ENCODE peak calls at places on chromosome 17, in five cellular contexts. K, D, Y, I and G are unnamed samples.

GRCh38 chr17:17204041-17204591 is 2.0 kb downstream of the PLD6 start:
- DNase-seq in K (no peak), D (no peak), Y (no peak), I (no peak), G (no peak)

GRCh38 chr17:58046230-58047094 is 36.8 kb upstream of the DYNLL2 start:
- DNase-seq in K (no peak), D (no peak), Y (peak), I (peak), G (no peak)

GRCh38 chr17:42548070-42548837 is 4.5 kb upstream of the HSD17B1 start:
- DNase-seq in K (no peak), D (peak), Y (no peak), I (peak), G (peak)

GRCh38 chr17:1847191-1847590 is 17.4 kb downstream of the RPA1 start:
- DNase-seq in K (no peak), D (no peak), Y (no peak), I (peak), G (no peak)

GRCh38 chr17:79542718-79543117 is 68.1 kb downstream of the RBFOX3 start:
- DNase-seq in K (no peak), D (no peak), Y (no peak), I (no peak), G (no peak)

GRCh38 chr17:80055597-80055996 is 19.2 kb downstream of the CCDC40 start:
- DNase-seq in K (no peak), D (no peak), Y (no peak), I (no peak), G (no peak)

GRCh38 chr17:20095366-20096080 is 86.4 kb downstream of the SPECC1 start:
- DNase-seq in K (peak), D (peak), Y (peak), I (peak), G (peak)

GRCh38 chr17:78645421-78646295 is 68.5 kb upstream of the DNAH17 start:
- DNase-seq in K (peak), D (peak), Y (no peak), I (no peak), G (peak)

GRCh38 chr17:73901661-73902415 is 257.6 kb upstream of the SDK2 start:
- DNase-seq in K (no peak), D (no peak), Y (no peak), I (peak), G (no peak)

GRCh38 chr17:79937435-79937870 is 98.2 kb upstream of the CBX4 start:
- DNase-seq in K (no peak), D (no peak), Y (no peak), I (no peak), G (no peak)

GRCh38 chr17:37438141-37438540 is 31.5 kb downstream of the TADA2A start:
- DNase-seq in K (no peak), D (no peak), Y (no peak), I (no peak), G (no peak)

GRCh38 chr17:48463531-48463930 is 33.5 kb upstream of the SKAP1 start:
- DNase-seq in K (no peak), D (no peak), Y (peak), I (no peak), G (no peak)

GRCh38 chr17:61284174-61284573 is 115.5 kb upstream of the TBX2 start:
- DNase-seq in K (peak), D (peak), Y (peak), I (no peak), G (peak)

GRCh38 chr17:45143767-45144198 is 4.5 kb upstream of the HEXIM1 start:
- DNase-seq in K (peak), D (peak), Y (peak), I (no peak), G (peak)

GRCh38 chr17:79997004-79997673 is 38.5 kb downstream of the TBC1D16 start:
- DNase-seq in K (no peak), D (no peak), Y (no peak), I (no peak), G (peak)

GRCh38 chr17:37833237-37833859 is 88.5 kb upstream of the HNF1B start:
- DNase-seq in K (no peak), D (no peak), Y (no peak), I (no peak), G (no peak)

GRCh38 chr17:66313995-66314659 is 11.7 kb downstream of the PRKCA start:
- DNase-seq in K (no peak), D (no peak), Y (no peak), I (no peak), G (no peak)

GRCh38 chr17:34706029-34706428 is 126.6 kb downstream of the TMEM132E start:
- DNase-seq in K (peak), D (peak), Y (no peak), I (peak), G (peak)

GRCh38 chr17:54494731-54495715 is 405.6 kb upstream of the TOM1L1 start:
- DNase-seq in K (no peak), D (no peak), Y (no peak), I (peak), G (no peak)

GRCh38 chr17:27415090-27415795 is 41.0 kb upstream of the KSR1 start:
- DNase-seq in K (no peak), D (no peak), Y (no peak), I (no peak), G (no peak)

GRCh38 chr17:28882154-28882895 is 15.2 kb downstream of the FLOT2 start:
- DNase-seq in K (no peak), D (no peak), Y (no peak), I (no peak), G (no peak)

GRCh38 chr17:78107976-78108725 is 20.4 kb downstream of the TMC6 start:
- DNase-seq in K (no peak), D (no peak), Y (no peak), I (no peak), G (no peak)

GRCh38 chr17:29180051-29180787 is at the start of gene MYO18A:
- DNase-seq in K (peak), D (peak), Y (peak), I (peak), G (peak)

GRCh38 chr17:57350266-57350665 is 93.9 kb downstream of the MSI2 start:
- DNase-seq in K (peak), D (no peak), Y (no peak), I (no peak), G (no peak)

GRCh38 chr17:61442878-61443474 is 9.2 kb upstream of the TBX4 start:
- DNase-seq in K (no peak), D (no peak), Y (no peak), I (no peak), G (no peak)

GRCh38 chr17:78383725-78384471 is 5.4 kb downstream of the PGS1 start:
- DNase-seq in K (peak), D (peak), Y (peak), I (no peak), G (peak)

GRCh38 chr17:56185491-56185890 is 32.2 kb downstream of the ANKFN1 start:
- DNase-seq in K (peak), D (peak), Y (peak), I (no peak), G (peak)

GRCh38 chr17:77571141-77571540 is 387.4 kb upstream of the TNRC6C start:
- DNase-seq in K (no peak), D (no peak), Y (no peak), I (no peak), G (no peak)

GRCh38 chr17:68356949-68357455 is 65.7 kb downstream of the ARSG start:
- DNase-seq in K (no peak), D (no peak), Y (peak), I (no peak), G (no peak)

GRCh38 chr17:11446316-11446715 is 152.0 kb upstream of the DNAH9 start:
- DNase-seq in K (no peak), D (no peak), Y (no peak), I (no peak), G (no peak)

GRCh38 chr17:50840311-50840851 is 5.0 kb downstream of the WFIKKN2 start:
- DNase-seq in K (no peak), D (no peak), Y (no peak), I (no peak), G (no peak)

GRCh38 chr17:44346064-44346844 is 1.2 kb downstream of the GRN start:
- DNase-seq in K (no peak), D (no peak), Y (no peak), I (no peak), G (no peak)

GRCh38 chr17:8151641-8152111 is 528 bp downstream of the PER1 start:
- DNase-seq in K (peak), D (peak), Y (peak), I (peak), G (peak)

GRCh38 chr17:44794699-44795413 is 35.2 kb downstream of the GJC1 start:
- DNase-seq in K (peak), D (peak), Y (peak), I (no peak), G (peak)

GRCh38 chr17:49741692-49742076 is 22.2 kb downstream of the FAM117A start:
- DNase-seq in K (no peak), D (no peak), Y (no peak), I (no peak), G (no peak)

GRCh38 chr17:49741009-49741691 is 22.8 kb downstream of the FAM117A start:
- DNase-seq in K (peak), D (peak), Y (peak), I (no peak), G (peak)

GRCh38 chr17:49742256-49742655 is 21.7 kb downstream of the FAM117A start:
- DNase-seq in K (peak), D (peak), Y (peak), I (no peak), G (peak)

GRCh38 chr17:49739662-49740271 is 24.2 kb downstream of the FAM117A start:
- DNase-seq in K (peak), D (peak), Y (no peak), I (peak), G (peak)

DNA sequence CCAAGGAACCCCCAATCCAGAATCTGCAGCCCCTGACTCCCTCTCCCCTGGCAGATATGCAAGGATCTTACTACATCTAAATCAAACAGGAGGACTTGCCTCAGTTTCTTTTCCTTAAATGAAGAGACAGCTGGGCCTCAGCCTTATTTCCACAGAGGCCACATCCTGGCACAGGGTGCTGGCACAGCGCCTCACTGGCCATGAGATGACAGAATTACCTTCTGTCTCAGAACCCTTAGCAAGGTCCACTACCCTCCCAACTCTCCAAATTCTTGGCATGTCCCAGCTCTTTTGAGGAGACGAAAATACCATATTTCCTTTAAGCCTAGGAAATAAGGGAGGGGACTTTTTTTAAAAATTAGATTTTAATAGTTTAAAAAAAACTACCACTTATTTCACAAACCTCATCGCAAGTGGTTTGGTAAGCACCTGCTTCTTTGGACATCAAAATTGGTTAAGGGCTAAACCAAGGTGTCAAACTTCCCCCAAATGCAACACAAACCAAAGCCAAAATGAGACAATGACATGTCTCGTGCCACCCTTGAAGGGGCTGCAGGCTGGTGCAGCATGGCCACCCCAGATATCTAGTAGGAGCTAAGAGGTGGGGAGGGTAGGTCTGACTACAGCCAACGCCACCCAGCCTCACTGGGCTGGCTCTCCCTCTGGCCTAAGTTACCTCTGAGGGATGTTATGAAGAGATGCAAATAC is 25.3 kb downstream of the FAM117A start:
- DNase-seq in K (no peak), D (no peak), Y (no peak), I (no peak), G (no peak)
- TF ChIP-seq CTCF in K (no peak), D (no peak), Y (no peak), I (no peak), G (no peak)

GRCh38 chr17:81565231-81565630 is 13.1 kb upstream of the FAAP100 start:
- DNase-seq in K (no peak), D (no peak), Y (no peak), I (no peak), G (no peak)

GRCh38 chr17:81566461-81567126 is 14.4 kb upstream of the FAAP100 start:
- DNase-seq in K (peak), D (peak), Y (peak), I (no peak), G (peak)

GRCh38 chr17:81561494-81561885 is 9.3 kb upstream of the FAAP100 start:
- DNase-seq in K (peak), D (peak), Y (no peak), I (no peak), G (no peak)

GRCh38 chr17:81564778-81565177 is 12.6 kb upstream of the FAAP100 start:
- DNase-seq in K (no peak), D (no peak), Y (no peak), I (no peak), G (no peak)

GRCh38 chr17:81563861-81564586 is 11.9 kb upstream of the FAAP100 start:
- DNase-seq in K (peak), D (peak), Y (peak), I (no peak), G (peak)
- H3K4me3 ChIP-seq in K (no peak), D (no peak), Y (no peak), I (no peak), G (no peak)

GRCh38 chr17:14762736-14763479 is 462.0 kb downstream of the HS3ST3B1 start:
- DNase-seq in K (no peak), D (no peak), Y (no peak), I (no peak), G (no peak)
- TF ChIP-seq CTCF in K (no peak), D (no peak), Y (no peak), I (no peak), G (no peak)

GRCh38 chr17:81683584-81684441 is at the start of the genes ARL16 and HGS:
- DNase-seq in K (peak), D (peak), Y (peak), I (peak), G (peak)

GRCh38 chr17:81686614-81687013 is 2.8 kb downstream of the HGS start:
- DNase-seq in K (no peak), D (no peak), Y (no peak), I (no peak), G (no peak)

GRCh38 chr17:81683208-81683583 is 401 bp downstream of the ARL16 start:
- DNase-seq in K (peak), D (no peak), Y (no peak), I (no peak), G (no peak)

GRCh38 chr17:81684442-81684911 is 666 bp downstream of the HGS start:
- DNase-seq in K (peak), D (no peak), Y (no peak), I (no peak), G (no peak)

DNA sequence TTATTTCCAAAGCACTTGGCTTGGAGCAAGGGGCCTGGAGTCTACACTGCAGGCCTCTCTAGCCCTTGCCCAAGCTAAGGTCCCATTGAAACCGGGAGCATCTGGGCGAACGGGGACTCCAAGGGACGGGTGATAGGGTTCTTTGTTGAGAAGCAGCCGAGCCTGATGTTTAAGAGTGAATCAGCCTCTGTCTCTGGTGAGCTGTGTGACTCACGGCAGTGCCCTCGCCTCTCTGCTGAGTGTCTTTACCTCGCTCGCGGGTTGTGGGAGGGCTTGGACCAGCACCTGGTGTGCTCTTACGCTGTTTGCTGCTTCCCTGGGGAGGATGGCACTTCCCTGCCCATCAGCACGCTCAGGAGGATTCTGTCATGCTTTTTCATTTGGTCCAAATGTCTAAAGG is 1.3 kb downstream of the HGS start:
- DNase-seq in K (peak), D (peak), Y (peak), I (no peak), G (peak)
- H3K4me3 ChIP-seq in K (peak), D (peak), Y (peak), I (peak), G (peak)

GRCh38 chr17:76088041-76088867 is 9.3 kb downstream of the ZACN start:
- DNase-seq in K (no peak), D (no peak), Y (no peak), I (no peak), G (no peak)
- TF ChIP-seq CTCF in K (no peak), D (no peak), Y (no peak), I (no peak), G (no peak)

GRCh38 chr17:39982069-39982371 is 1.4 kb downstream of the PSMD3 start:
- DNase-seq in K (no peak), D (no peak), Y (no peak), I (no peak), G (no peak)

GRCh38 chr17:39980402-39981206 is at the start of gene PSMD3:
- DNase-seq in K (peak), D (peak), Y (peak), I (peak), G (peak)

GRCh38 chr17:39981207-39982068 is 831 bp downstream of the PSMD3 start:
- DNase-seq in K (no peak), D (no peak), Y (no peak), I (no peak), G (peak)

GRCh38 chr17:39979865-39980401 is 674 bp upstream of the PSMD3 start:
- DNase-seq in K (peak), D (no peak), Y (no peak), I (peak), G (no peak)

GRCh38 chr17:39979021-39979660 is 1.5 kb upstream of the PSMD3 start:
- DNase-seq in K (peak), D (peak), Y (peak), I (no peak), G (peak)
- H3K4me3 ChIP-seq in K (no peak), D (no peak), Y (no peak), I (no peak), G (no peak)

GRCh38 chr17:82836823-82837357 is 2.9 kb downstream of the ZNF750 start:
- DNase-seq in K (no peak), D (no peak), Y (peak), I (no peak), G (no peak)
- TF ChIP-seq CTCF in K (no peak), D (no peak), Y (peak), I (no peak), G (peak)

GRCh38 chr17:63041251-63041650 is 75.2 kb downstream of the TANC2 start:
- DNase-seq in K (no peak), D (peak), Y (no peak), I (no peak), G (no peak)
- H3K4me3 ChIP-seq in K (no peak), D (no peak), Y (no peak), I (no peak), G (no peak)